ENCODE peak calls at places on chromosomes 4 and X, in five cellular contexts. H is left ventricle myocardium inferior, M is A673, K is tibial artery, E is sigmoid colon. Q is an unnamed sample. For H3K9me3, the result is how much of the 10 kb centered on the place peaks cover.

GRCh38 chr4:74640111-74640903 is 154.0 kb downstream of the BTC start:
- DNase-seq in H (no peak), M (no peak), K (no peak), E (no peak), Q (no peak)

GRCh38 chrX:153970398-153971123 is 1.1 kb downstream of the HCFC1 start:
- DNase-seq in H (no peak), M (peak), K (peak), E (peak), Q (no peak)

GRCh38 chr4:130432289-130432688 is 1336.3 kb downstream of the C4orf33 start:
- DNase-seq in H (no peak), M (no peak), K (no peak), E (no peak), Q (no peak)

GRCh38 chrX:56000169-56000568 is 232.0 kb upstream of the KLF8 start:
- DNase-seq in H (no peak), M (no peak), K (no peak), E (no peak), Q (no peak)

GRCh38 chrX:15497865-15498264 is 2.7 kb upstream of the BMX start:
- DNase-seq in H (peak), M (peak), K (no peak), E (no peak), Q (peak)

GRCh38 chr4:146040623-146041022 is 102.0 kb upstream of the ZNF827 start:
- DNase-seq in H (no peak), M (no peak), K (no peak), E (no peak), Q (no peak)

GRCh38 chr4:26197018-26197779 is 123.6 kb upstream of the RBPJ start:
- DNase-seq in H (no peak), M (no peak), K (no peak), E (no peak), Q (no peak)

GRCh38 chrX:154494715-154495114 is 4.3 kb upstream of the SLC10A3 start:
- DNase-seq in H (no peak), M (no peak), K (no peak), E (no peak), Q (no peak)

GRCh38 chr4:182671231-182671630 is 246.0 kb downstream of the DCTD start:
- DNase-seq in H (no peak), M (no peak), K (no peak), E (no peak), Q (no peak)

GRCh38 chr4:608236-608635 is 17.1 kb upstream of the PDE6B start:
- DNase-seq in H (no peak), M (no peak), K (no peak), E (no peak), Q (no peak)
- H3K9me3 ChIP-seq in H (under half), M (under half), K (under half), E (under half), Q (under half)

GRCh38 chr4:127124919-127125318 is 507.8 kb upstream of the INTU start:
- DNase-seq in H (no peak), M (peak), K (no peak), E (no peak), Q (no peak)
- TF ChIP-seq CTCF in H (peak), M (peak), K (no peak), E (no peak), Q (no peak)

DNA sequence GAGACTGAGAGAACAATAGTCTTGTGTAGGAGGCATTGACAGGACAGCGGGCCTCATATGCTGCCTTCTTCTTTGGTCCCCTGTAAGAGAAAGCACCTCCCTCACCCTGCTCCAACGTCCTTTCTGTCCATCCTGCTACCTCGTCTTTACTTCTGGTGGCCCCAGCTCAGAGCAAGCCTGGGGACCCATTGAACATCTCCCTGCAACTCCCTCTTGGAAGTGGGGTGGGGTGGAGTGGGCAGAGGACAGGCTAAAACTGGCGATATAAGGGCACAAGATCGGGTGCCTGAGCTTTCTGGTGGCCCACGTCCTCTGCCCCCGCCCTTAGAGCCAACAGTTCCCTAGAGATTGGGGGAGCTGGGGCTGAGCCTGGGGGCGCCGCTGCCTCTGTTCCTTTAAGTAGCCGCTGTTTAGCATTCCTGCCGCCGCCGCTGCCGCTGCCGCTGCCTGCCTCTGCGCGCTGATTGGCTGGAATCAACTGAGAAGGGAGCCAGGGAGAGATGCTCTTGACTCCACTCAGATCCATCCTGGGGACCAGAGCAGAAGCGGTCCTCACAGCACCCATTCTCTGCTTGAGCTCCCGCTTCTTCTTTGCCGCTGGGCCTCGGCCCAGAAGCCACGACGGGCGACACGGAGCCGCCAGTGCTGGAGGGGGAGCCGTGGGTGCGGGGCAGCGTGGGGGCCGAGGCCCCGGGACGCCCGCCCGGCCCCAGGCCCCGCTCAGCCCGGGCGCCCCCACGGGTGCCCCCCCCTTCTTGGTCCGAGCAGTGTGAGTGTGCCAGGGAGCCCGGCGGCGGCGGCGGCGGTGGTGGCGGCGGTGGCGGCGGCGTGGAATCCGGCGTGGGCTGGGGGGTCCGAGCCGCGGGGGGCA is at the start of gene DLG3:
- DNase-seq in H (no peak), M (peak), K (no peak), E (no peak), Q (no peak)
- H3K4me3 ChIP-seq in H (peak), M (no peak), K (peak), E (peak), Q (no peak)

GRCh38 chr4:17981063-17981462 is 40.5 kb downstream of the LCORL start:
- DNase-seq in H (no peak), M (peak), K (no peak), E (no peak), Q (no peak)
- H3K9me3 ChIP-seq in H (under half), M (under half), K (under half), E (under half), Q (under half)

DNA sequence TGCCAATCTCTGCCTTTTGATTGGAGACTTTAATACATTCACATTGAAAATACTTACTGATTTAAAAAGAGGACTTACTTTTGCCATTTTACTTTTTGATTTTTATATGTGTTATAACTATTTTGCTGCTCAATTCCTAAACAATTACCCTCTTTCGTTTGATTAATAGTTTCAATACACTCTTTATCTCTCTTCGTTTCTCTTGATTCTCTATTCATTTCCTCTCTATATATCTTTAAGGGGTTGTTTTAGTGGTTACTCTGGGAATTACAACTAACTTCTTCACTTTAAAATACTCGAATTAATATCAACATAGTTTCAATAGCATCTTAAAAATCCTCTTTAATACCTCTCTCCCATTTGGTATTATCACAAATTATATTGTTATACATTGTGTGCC is 116.6 kb downstream of the PTCHD1 start:
- DNase-seq in H (no peak), M (no peak), K (no peak), E (no peak), Q (no peak)
- TF ChIP-seq CTCF in H (no peak), M (no peak), K (no peak), E (no peak), Q (no peak)

GRCh38 chrX:10064736-10065135 is 92.0 kb upstream of the CLCN4 start:
- DNase-seq in H (no peak), M (no peak), K (no peak), E (no peak), Q (no peak)

GRCh38 chrX:10062352-10062751 is 94.4 kb upstream of the CLCN4 start:
- DNase-seq in H (no peak), M (no peak), K (no peak), E (no peak), Q (no peak)

DNA sequence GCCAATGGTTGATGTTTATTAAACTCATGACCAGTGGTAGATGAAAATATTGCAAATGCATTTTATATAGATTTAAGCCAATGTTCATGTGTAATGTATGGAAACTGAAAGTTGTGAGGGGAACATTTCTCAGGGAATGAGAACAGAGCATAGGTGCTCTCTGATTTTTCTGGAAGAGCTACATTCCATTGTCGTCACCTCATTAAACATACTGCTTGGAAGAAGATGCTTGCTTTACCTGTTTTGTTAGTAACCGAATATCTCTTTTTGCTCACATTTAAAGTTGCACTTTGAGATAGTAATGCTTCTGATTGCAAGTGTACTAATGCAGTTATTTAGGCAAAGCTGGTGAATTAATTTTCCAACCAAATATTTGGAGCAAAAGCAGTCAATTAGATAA is 93.8 kb upstream of the CLCN4 start:
- DNase-seq in H (no peak), M (no peak), K (no peak), E (no peak), Q (no peak)
- H3K4me3 ChIP-seq in H (no peak), M (no peak), K (no peak), E (no peak), Q (no peak)

GRCh38 chr4:188091-188490 is 63.8 kb downstream of the ZNF718 start:
- DNase-seq in H (no peak), M (no peak), K (no peak), E (no peak), Q (no peak)
- H3K9me3 ChIP-seq in H (half or more), M (under half), K (under half), E (under half), Q (half or more)

DNA sequence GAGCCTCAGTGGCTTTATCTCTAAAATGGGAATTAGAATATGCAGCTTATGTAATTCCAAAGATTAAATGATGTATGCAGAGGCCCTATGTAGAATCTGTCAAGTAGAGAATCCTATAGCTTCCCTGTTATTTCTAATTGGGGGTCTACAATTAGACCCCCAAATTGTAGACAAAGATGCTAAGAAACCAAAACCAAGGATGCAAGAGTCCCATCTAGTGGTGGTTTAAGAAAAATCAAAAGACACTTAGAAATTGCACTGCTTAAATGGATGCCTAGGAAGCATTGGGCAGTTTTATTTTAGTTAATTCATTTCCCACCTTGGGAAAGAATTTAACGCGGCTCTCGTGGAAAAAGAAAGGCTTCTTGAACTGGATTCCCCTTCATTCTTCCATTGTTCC is 115.2 kb downstream of the GABRA2 start:
- DNase-seq in H (no peak), M (peak), K (no peak), E (no peak), Q (no peak)
- TF ChIP-seq CTCF in H (peak), M (peak), K (no peak), E (no peak), Q (no peak)

DNA sequence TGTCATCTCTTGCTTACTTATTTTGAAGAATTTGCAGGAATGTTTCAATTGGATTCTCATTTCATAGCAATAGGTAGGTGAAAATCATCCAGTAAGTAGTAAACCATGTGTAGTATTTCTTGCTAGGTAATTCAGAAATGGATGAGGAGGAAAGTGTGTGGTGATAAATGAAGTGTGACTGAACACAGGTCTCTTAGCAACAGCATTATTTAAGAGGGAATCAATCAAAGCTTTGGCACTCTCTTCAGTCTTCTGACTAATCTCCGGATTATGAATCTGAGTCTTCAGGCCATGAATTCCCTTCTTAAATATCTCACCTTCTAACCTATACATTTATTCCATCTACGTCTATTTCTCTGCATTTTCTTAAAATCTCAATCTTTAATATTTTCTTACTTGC is 55.8 kb upstream of the ARHGAP24 start:
- DNase-seq in H (no peak), M (no peak), K (no peak), E (no peak), Q (no peak)
- H3K4me3 ChIP-seq in H (no peak), M (no peak), K (no peak), E (no peak), Q (no peak)

DNA sequence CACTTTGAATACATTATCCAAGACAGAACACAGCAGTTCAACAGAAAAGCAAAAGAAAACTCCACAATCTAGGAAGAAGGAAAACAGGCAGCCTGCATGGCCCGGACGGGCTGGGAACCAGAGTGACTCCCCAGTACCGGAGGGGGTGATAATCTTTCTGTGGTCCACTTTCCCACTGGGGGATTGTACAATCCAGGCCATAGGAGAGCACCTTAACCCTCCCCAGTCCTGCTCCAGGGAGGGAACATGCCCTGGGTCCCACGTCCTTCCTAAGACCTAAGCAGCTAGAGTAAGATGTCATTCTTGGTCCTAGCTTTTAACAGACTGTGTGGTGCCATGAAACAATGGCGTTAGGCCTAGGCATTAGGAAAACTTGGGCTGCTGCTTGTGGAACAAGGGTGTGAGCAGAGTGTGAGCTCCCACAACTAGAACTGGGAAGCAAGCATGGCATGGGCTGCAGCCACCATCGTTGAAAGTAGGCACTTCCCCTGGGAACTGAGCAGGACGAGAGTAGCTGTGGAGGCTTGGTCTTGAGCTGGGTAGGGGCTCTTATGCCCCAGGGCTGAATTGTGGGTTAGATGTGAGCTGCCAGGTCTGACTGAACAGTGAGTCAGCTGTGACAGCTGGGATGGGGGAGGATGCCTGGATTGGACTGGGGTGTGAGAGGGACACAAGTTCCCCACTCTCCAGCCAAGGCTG is 42.4 kb downstream of the NAT8L start:
- DNase-seq in H (no peak), M (no peak), K (no peak), E (no peak), Q (no peak)
- H3K9me3 ChIP-seq in H (under half), M (under half), K (under half), E (under half), Q (under half)

Q was measured in mucosa of descending colon.